ENCODE peak calls at places on chromosomes 4 and X, in five cellular contexts. W is K562, V is breast epithelium, G is spleen, T is endothelial cell of umbilical vein. A is an unnamed sample.

GRCh38 chr4:139329665-139330200 is 27.5 kb upstream of the NDUFC1 start:
- DNase-seq in G (no peak), W (no peak), V (no peak), T (no peak), A (no peak)

GRCh38 chrX:46325312-46325877 is 219.8 kb downstream of the ZNF674 start:
- DNase-seq in G (no peak), W (no peak), V (no peak), T (peak), A (no peak)

GRCh38 chr4:140813804-140814203 is 57.6 kb upstream of the TBC1D9 start:
- DNase-seq in T (no peak), V (no peak), W (no peak), G (no peak), A (no peak)

GRCh38 chrX:80246273-80246672 is 174.0 kb upstream of the TENT5D start:
- DNase-seq in G (no peak), V (no peak), T (no peak), W (no peak), A (no peak)

GRCh38 chrX:24526616-24527015 is 61.5 kb downstream of the PDK3 start:
- DNase-seq in G (no peak), T (no peak), W (no peak), V (no peak), A (no peak)

GRCh38 chr4:168437192-168437938 is 42.9 kb downstream of the DDX60L start:
- DNase-seq in V (no peak), G (no peak), T (no peak), W (no peak), A (no peak)

GRCh38 chr4:185625503-185625902 is 90.2 kb upstream of the PDLIM3 start:
- DNase-seq in V (no peak), G (no peak), T (peak), W (no peak), A (no peak)

GRCh38 chr4:190020790-190021717 is 6.0 kb downstream of the FRG2 start:
- DNase-seq in V (no peak), G (peak), W (peak), T (no peak), A (no peak)

GRCh38 chr4:7255488-7255881 is 63.1 kb downstream of the SORCS2 start:
- DNase-seq in G (no peak), V (no peak), W (no peak), T (no peak), A (no peak)

GRCh38 chr4:125132281-125132680 is 182.5 kb upstream of the FAT4 start:
- DNase-seq in V (no peak), G (no peak), T (no peak), W (no peak), A (no peak)

GRCh38 chr4:143819029-143819428 is 86.3 kb downstream of the GYPE start:
- DNase-seq in G (no peak), V (no peak), W (peak), T (no peak), A (no peak)

GRCh38 chr4:69823481-69824186 is 36.3 kb downstream of the SULT1E1 start:
- DNase-seq in V (no peak), G (peak), W (no peak), T (peak), A (no peak)

GRCh38 chrX:47380268-47380667 is 9.9 kb downstream of the ZNF157 start:
- DNase-seq in T (no peak), G (peak), V (no peak), W (no peak), A (peak)

GRCh38 chr4:99790796-99791617 is 25.6 kb upstream of the DAPP1 start:
- DNase-seq in W (no peak), T (no peak), G (no peak), V (no peak), A (no peak)

GRCh38 chr4:22881416-22881815 is 188.7 kb downstream of the GBA3 start:
- DNase-seq in G (no peak), T (no peak), W (no peak), V (no peak), A (no peak)

GRCh38 chrX:108270280-108270679 is 167.9 kb downstream of the COL4A6 start:
- DNase-seq in V (no peak), W (no peak), T (no peak), G (no peak), A (no peak)

GRCh38 chr4:1939664-1940509 is 68.7 kb downstream of the NSD2 start:
- DNase-seq in T (peak), W (no peak), V (no peak), G (no peak), A (no peak)

GRCh38 chr4:185534850-185535761 is at the start of gene PDLIM3:
- DNase-seq in W (peak), T (peak), V (peak), G (peak), A (peak)

GRCh38 chr4:86101841-86102240 is 258.0 kb downstream of the MAPK10 start:
- DNase-seq in W (no peak), V (no peak), G (no peak), T (no peak), A (no peak)

GRCh38 chr4:123127865-123128264 is 205.5 kb upstream of the NUDT6 start:
- DNase-seq in W (no peak), T (peak), G (no peak), V (no peak), A (no peak)

GRCh38 chr4:174828845-174829701 is at the start of gene GLRA3:
- DNase-seq in W (peak), G (peak), V (peak), T (no peak), A (peak)

GRCh38 chr4:174826660-174827059 is 2.4 kb downstream of the GLRA3 start:
- DNase-seq in V (no peak), T (no peak), W (no peak), G (no peak), A (no peak)
- TF ChIP-seq POLR2AphosphoS5 in V (no peak), T (no peak), W (no peak), G (no peak), A (no peak)

DNA sequence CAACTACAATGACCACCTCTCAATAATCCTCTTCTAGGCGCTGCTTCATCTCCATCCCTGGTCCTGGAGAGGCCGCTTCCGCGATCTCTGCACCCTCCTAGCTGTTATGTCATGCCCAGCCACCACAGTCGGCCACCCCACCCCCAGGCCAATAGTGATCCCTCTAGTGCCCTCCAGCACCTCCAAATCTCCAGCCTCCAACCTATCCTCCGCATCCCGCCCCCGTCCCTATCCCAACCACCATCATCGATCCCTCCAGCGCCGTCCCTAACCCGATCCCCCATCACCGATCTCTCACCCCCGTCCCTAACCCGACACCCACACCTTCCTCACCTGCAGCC is 856 bp downstream of the NKRF start:
- DNase-seq in T (peak), V (no peak), W (no peak), G (peak), A (no peak)
- TF ChIP-seq POLR2A in T (no peak), V (no peak), W (no peak), G (no peak), A (no peak)

GRCh38 chr4:182736207-182736606 is 181.0 kb downstream of the DCTD start:
- DNase-seq in T (no peak), W (no peak), V (no peak), G (no peak), A (no peak)
- TF ChIP-seq POLR2AphosphoS5 in T (no peak), W (no peak), V (no peak), G (no peak), A (no peak)

DNA sequence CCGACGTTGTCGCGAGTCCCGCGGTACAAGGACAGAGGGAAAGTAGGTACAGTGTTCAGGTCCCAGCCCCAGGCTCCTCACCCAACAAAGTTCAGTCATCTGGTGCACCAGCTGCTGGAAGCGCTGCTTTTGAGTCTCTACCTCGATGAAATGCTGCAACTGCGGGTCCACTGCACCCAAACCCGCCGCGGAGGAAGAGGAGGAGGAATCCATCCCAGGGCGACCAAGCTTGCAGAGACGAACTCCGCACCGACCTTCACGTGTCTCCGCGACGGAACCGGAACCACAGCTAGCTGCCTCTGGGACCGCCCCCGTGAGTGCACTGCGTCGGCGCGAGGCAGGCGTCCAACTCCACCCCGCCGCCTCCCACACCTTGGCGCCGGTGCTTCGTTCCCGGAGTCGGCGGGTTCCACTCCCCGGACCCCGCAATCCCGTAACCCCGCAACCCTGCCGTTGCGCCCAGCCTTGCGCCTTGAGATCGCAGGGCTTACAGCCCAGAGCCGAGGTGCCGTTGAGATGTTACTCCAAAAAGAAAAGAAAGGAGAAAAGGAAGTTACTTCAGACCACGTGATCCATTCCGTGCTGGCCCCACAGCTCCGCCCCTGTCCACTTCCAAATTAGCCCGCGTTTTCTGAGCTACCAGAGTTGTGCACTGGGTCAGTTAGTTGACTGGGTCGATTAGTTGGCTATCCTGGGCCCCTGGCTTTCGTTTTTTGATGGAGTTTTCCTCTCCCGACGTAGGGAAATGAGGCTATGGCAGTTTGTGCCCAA is at the start of gene TIMM8A:
- DNase-seq in T (peak), W (peak), V (peak), G (peak), A (peak)
- TF ChIP-seq POLR2A in T (peak), W (peak), V (no peak), G (no peak), A (peak)

GRCh38 chr4:84582302-84582987 is 482 bp upstream of the CDS1 start:
- DNase-seq in V (peak), T (peak), G (peak), W (peak), A (no peak)

GRCh38 chr4:84579410-84579791 is 3.5 kb upstream of the CDS1 start:
- DNase-seq in W (no peak), V (no peak), G (no peak), T (no peak), A (no peak)

GRCh38 chr4:84582988-84583870 is at the start of gene CDS1:
- DNase-seq in G (peak), V (peak), W (peak), T (no peak), A (peak)

GRCh38 chr4:84585276-84585675 is 2.3 kb downstream of the CDS1 start:
- DNase-seq in V (no peak), W (no peak), T (no peak), G (no peak), A (no peak)

DNA sequence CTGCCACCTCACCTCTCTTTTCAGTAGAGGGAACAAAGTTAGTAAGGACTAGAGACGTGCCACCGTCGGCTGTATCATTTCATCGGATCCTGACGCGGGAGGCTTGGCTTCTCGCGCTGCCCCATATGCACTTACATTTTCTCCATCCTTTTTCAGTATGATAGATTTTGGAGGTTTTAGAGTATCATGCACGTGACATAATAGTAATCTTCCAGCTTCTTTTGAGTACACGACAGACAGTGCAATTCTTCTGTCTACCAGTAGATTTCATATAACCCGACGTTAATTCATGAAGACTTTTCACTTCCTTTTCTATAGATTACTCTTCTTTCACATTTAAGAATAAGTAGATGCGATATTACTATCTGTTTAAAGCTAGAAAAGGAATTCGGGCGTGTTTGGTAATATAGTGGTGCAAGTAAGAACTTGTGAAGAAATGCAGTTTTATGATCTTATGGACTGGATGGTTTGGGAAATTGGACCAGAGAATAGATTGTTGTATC is 995 bp downstream of the CDS1 start:
- DNase-seq in V (no peak), T (no peak), G (no peak), W (peak), A (no peak)
- TF ChIP-seq POLR2AphosphoS5 in V (no peak), T (no peak), G (no peak), W (no peak), A (no peak)

GRCh38 chr4:74932832-74933561 is at the start of gene PARM1:
- DNase-seq in G (peak), W (peak), V (peak), T (peak), A (peak)
- TF ChIP-seq POLR2A in G (no peak), W (no peak), V (no peak), T (no peak), A (no peak)

GRCh38 chr4:39609454-39609911 is 29.2 kb downstream of the SMIM14 start:
- DNase-seq in G (no peak), T (no peak), V (no peak), W (no peak), A (no peak)
- TF ChIP-seq POLR2AphosphoS5 in G (no peak), T (no peak), V (no peak), W (no peak), A (peak)

GRCh38 chr4:182240161-182241130 is 2.8 kb upstream of the TENM3 start:
- DNase-seq in T (no peak), V (no peak), G (no peak), W (no peak), A (no peak)
- TF ChIP-seq POLR2A in T (no peak), V (no peak), G (no peak), W (no peak), A (no peak)

DNA sequence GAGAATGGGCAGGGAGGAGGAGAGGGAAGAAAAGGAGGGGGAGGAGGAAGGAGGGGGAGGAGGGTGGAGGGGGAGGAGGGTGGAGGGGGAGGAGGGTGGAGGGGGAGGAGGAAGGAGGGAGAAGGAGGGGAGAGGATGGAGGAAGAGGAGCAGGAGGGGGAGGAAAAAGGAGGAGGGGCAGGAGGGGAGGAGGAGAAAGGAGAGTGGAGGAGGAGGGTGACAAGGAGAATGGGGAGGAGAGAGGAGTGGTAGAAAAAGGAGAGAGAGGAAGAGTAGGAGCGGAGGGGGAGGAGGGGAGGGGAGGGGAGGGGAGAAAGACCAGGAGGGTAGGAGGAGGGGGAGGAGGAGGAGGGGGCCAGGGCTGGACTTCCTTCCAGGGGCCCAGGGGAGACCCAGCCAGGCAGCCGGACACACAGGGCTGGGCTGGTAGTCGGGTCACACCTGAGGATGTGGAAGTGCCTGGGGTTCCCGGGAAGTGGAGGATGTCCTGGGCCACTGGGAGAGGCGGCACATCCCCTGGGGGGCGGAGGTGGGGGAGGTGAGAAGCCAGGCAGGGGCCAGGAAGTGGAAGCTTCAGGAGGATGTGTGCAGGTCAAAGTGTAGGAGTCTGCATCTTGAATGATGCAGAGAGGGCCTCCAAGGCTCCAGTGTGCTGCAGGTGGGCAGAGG is 18.7 kb downstream of the IL3RA start:
- DNase-seq in G (peak), T (no peak), W (no peak), V (no peak), A (no peak)
- TF ChIP-seq POLR2AphosphoS5 in G (no peak), T (no peak), W (no peak), V (no peak), A (no peak)

A was measured in GM12891.